ENCODE peak calls at places on chromosomes 4 and X, in eight cellular contexts. One of them, this sample, is unnamed.
A peak's percentile ranks its signal among the peaks of the same experiment; 100 is the strongest.

GRCh38 chr4:111959202-111959601 is 186.1 kb upstream of the FAM241A start:
- DNase-seq in transverse colon: no peak
- DNase-seq in esophagus muscularis mucosa: no peak
- DNase-seq in breast epithelium: no peak
- DNase-seq in K562: no peak
- DNase-seq in spleen: no peak
- DNase-seq in prostate gland: no peak
- DNase-seq in SK-N-SH: no peak
- DNase-seq in this sample: no peak

GRCh38 chr4:6307230-6307629 is 37.6 kb downstream of the WFS1 start:
- DNase-seq in transverse colon: no peak
- DNase-seq in esophagus muscularis mucosa: no peak
- DNase-seq in breast epithelium: no peak
- DNase-seq in K562: no peak
- DNase-seq in spleen: no peak
- DNase-seq in prostate gland: no peak
- DNase-seq in SK-N-SH: no peak
- DNase-seq in this sample: no peak

GRCh38 chr4:89400408-89401035 is 92.9 kb upstream of the GPRIN3 start:
- DNase-seq in transverse colon: no peak
- DNase-seq in esophagus muscularis mucosa: no peak
- DNase-seq in breast epithelium: no peak
- DNase-seq in K562: no peak
- DNase-seq in spleen: no peak
- DNase-seq in prostate gland: no peak
- DNase-seq in SK-N-SH: no peak
- DNase-seq in this sample: no peak

GRCh38 chr4:167222098-167222497 is 12.2 kb downstream of the SPOCK3 start:
- DNase-seq in transverse colon: no peak
- DNase-seq in esophagus muscularis mucosa: no peak
- DNase-seq in breast epithelium: no peak
- DNase-seq in K562: no peak
- DNase-seq in spleen: no peak
- DNase-seq in prostate gland: no peak
- DNase-seq in SK-N-SH: no peak
- DNase-seq in this sample: no peak

GRCh38 chr4:84967292-84967651 is 782 bp upstream of the WDFY3 start:
- DNase-seq in transverse colon: no peak
- DNase-seq in esophagus muscularis mucosa: no peak
- DNase-seq in breast epithelium: no peak
- DNase-seq in K562: no peak
- DNase-seq in spleen: no peak
- DNase-seq in prostate gland: no peak
- DNase-seq in SK-N-SH: no peak
- DNase-seq in this sample: no peak

GRCh38 chr4:15702941-15703403 is at the start of gene BST1:
- DNase-seq in transverse colon: peak; percentile 81
- DNase-seq in esophagus muscularis mucosa: peak; percentile 95
- DNase-seq in breast epithelium: peak; percentile 56
- DNase-seq in K562: no peak
- DNase-seq in spleen: peak; percentile 96
- DNase-seq in prostate gland: peak; percentile 13
- DNase-seq in SK-N-SH: peak; percentile 81
- DNase-seq in this sample: peak; percentile 82

GRCh38 chrX:40168183-40169015 is 70.6 kb upstream of the BCOR start:
- DNase-seq in transverse colon: no peak
- DNase-seq in esophagus muscularis mucosa: no peak
- DNase-seq in breast epithelium: no peak
- DNase-seq in K562: no peak
- DNase-seq in spleen: no peak
- DNase-seq in prostate gland: no peak
- DNase-seq in SK-N-SH: no peak
- DNase-seq in this sample: no peak

GRCh38 chrX:80747832-80748231 is 61.8 kb downstream of the BRWD3 start:
- DNase-seq in transverse colon: no peak
- DNase-seq in esophagus muscularis mucosa: no peak
- DNase-seq in breast epithelium: no peak
- DNase-seq in K562: no peak
- DNase-seq in spleen: no peak
- DNase-seq in prostate gland: no peak
- DNase-seq in SK-N-SH: no peak
- DNase-seq in this sample: no peak

GRCh38 chrX:134694935-134695334 is 36.7 kb upstream of the PLAC1 start:
- DNase-seq in transverse colon: no peak
- DNase-seq in esophagus muscularis mucosa: no peak
- DNase-seq in breast epithelium: no peak
- DNase-seq in K562: no peak
- DNase-seq in spleen: no peak
- DNase-seq in prostate gland: no peak
- DNase-seq in SK-N-SH: no peak
- DNase-seq in this sample: no peak

GRCh38 chr4:173752610-173753009 is 222.6 kb upstream of the HAND2 start:
- DNase-seq in transverse colon: peak; percentile 31
- DNase-seq in esophagus muscularis mucosa: no peak
- DNase-seq in breast epithelium: no peak
- DNase-seq in K562: peak; percentile 58
- DNase-seq in spleen: no peak
- DNase-seq in prostate gland: no peak
- DNase-seq in SK-N-SH: no peak
- DNase-seq in this sample: no peak

GRCh38 chrX:45449982-45450381 is 249.3 kb upstream of the DIPK2B start:
- DNase-seq in transverse colon: no peak
- DNase-seq in esophagus muscularis mucosa: no peak
- DNase-seq in breast epithelium: no peak
- DNase-seq in K562: no peak
- DNase-seq in spleen: no peak
- DNase-seq in prostate gland: peak; percentile 8
- DNase-seq in SK-N-SH: no peak
- DNase-seq in this sample: no peak

GRCh38 chr4:15898902-15899301 is 39.6 kb downstream of the FGFBP1 start:
- DNase-seq in transverse colon: no peak
- DNase-seq in esophagus muscularis mucosa: no peak
- DNase-seq in breast epithelium: no peak
- DNase-seq in K562: no peak
- DNase-seq in spleen: no peak
- DNase-seq in prostate gland: no peak
- DNase-seq in SK-N-SH: no peak
- DNase-seq in this sample: no peak

GRCh38 chrX:131671714-131672113 is 127.8 kb downstream of the OR13H1 start:
- DNase-seq in transverse colon: no peak
- DNase-seq in esophagus muscularis mucosa: no peak
- DNase-seq in breast epithelium: no peak
- DNase-seq in K562: no peak
- DNase-seq in spleen: no peak
- DNase-seq in prostate gland: peak; percentile 63
- DNase-seq in SK-N-SH: peak; percentile 5
- DNase-seq in this sample: peak; percentile 69

GRCh38 chrX:54301516-54301915 is 56.3 kb downstream of the WNK3 start:
- DNase-seq in transverse colon: no peak
- DNase-seq in esophagus muscularis mucosa: no peak
- DNase-seq in breast epithelium: no peak
- DNase-seq in K562: no peak
- DNase-seq in spleen: no peak
- DNase-seq in prostate gland: no peak
- DNase-seq in SK-N-SH: no peak
- DNase-seq in this sample: no peak

GRCh38 chr4:130077275-130077674 is 981.3 kb downstream of the C4orf33 start:
- DNase-seq in transverse colon: no peak
- DNase-seq in esophagus muscularis mucosa: no peak
- DNase-seq in breast epithelium: no peak
- DNase-seq in K562: no peak
- DNase-seq in spleen: no peak
- DNase-seq in prostate gland: no peak
- DNase-seq in SK-N-SH: no peak
- DNase-seq in this sample: no peak

GRCh38 chr4:41061482-41062185 is 152.7 kb downstream of the APBB2 start:
- DNase-seq in transverse colon: no peak
- DNase-seq in esophagus muscularis mucosa: no peak
- DNase-seq in breast epithelium: no peak
- DNase-seq in K562: no peak
- DNase-seq in spleen: no peak
- DNase-seq in prostate gland: no peak
- DNase-seq in SK-N-SH: no peak
- DNase-seq in this sample: no peak

GRCh38 chrX:1496076-1496475 is 40.9 kb downstream of the P2RY8 start:
- DNase-seq in transverse colon: no peak
- DNase-seq in esophagus muscularis mucosa: no peak
- DNase-seq in breast epithelium: no peak
- DNase-seq in K562: no peak
- DNase-seq in spleen: peak; percentile 61
- DNase-seq in prostate gland: no peak
- DNase-seq in SK-N-SH: no peak
- DNase-seq in this sample: no peak

GRCh38 chrX:1491851-1492349 is 39.2 kb upstream of the ASMTL start:
- DNase-seq in transverse colon: no peak
- DNase-seq in esophagus muscularis mucosa: no peak
- DNase-seq in breast epithelium: no peak
- DNase-seq in K562: peak; percentile 81
- DNase-seq in spleen: peak; percentile 71
- DNase-seq in prostate gland: no peak
- DNase-seq in SK-N-SH: peak; percentile 36
- DNase-seq in this sample: peak; percentile 39

GRCh38 chrX:1492421-1493012 is 39.8 kb upstream of the ASMTL start:
- DNase-seq in transverse colon: no peak
- DNase-seq in esophagus muscularis mucosa: no peak
- DNase-seq in breast epithelium: no peak
- DNase-seq in K562: no peak
- DNase-seq in spleen: peak; percentile 58
- DNase-seq in prostate gland: no peak
- DNase-seq in SK-N-SH: no peak
- DNase-seq in this sample: peak; percentile 39

GRCh38 chrX:1493317-1493856 is 40.7 kb upstream of the ASMTL start:
- DNase-seq in transverse colon: no peak
- DNase-seq in esophagus muscularis mucosa: no peak
- DNase-seq in breast epithelium: no peak
- DNase-seq in K562: no peak
- DNase-seq in spleen: no peak
- DNase-seq in prostate gland: no peak
- DNase-seq in SK-N-SH: no peak
- DNase-seq in this sample: peak; percentile 34

DNA sequence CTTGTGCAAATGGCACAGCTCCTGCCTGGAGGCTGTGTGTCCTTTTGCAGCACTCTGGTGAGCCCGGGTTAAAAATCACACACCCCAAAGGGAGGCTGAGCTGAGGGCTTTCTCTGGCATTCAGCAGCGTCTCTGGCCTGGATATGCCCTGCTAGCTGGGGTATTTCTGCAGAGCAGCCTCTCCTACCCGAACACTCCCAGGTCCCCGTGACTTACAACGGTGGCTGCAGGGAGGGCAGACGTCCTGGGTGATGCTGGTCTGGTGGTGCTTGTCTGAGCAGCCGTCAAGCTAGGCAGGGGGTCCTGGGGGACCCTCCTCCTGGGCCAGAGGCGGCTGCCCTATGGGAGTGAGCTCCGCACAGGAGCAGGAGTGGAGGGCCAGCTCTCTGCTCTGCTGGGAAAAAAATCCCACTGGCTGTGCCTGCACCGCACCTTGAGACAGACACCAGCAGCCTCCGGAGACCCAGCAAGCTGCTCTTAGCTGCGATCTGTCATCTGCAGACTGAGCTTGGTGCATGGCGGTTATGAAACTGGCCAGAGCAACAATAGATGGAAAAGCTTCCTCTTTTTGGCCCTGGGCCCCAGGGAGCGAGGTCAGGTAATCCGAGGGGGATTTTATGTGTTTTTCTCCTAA is 41.3 kb upstream of the ASMTL start:
- DNase-seq in transverse colon: peak; percentile 34
- DNase-seq in esophagus muscularis mucosa: no peak
- DNase-seq in breast epithelium: no peak
- DNase-seq in K562: no peak
- DNase-seq in spleen: peak; percentile 83
- DNase-seq in prostate gland: no peak
- DNase-seq in SK-N-SH: no peak
- DNase-seq in this sample: no peak
- TF ChIP-seq POLR2AphosphoS5 in transverse colon: no peak
- TF ChIP-seq POLR2AphosphoS5 in esophagus muscularis mucosa: no peak
- TF ChIP-seq POLR2AphosphoS5 in breast epithelium: no peak
- TF ChIP-seq POLR2AphosphoS5 in K562: no peak
- TF ChIP-seq POLR2AphosphoS5 in spleen: peak; percentile 36
- TF ChIP-seq POLR2AphosphoS5 in prostate gland: no peak
- TF ChIP-seq POLR2AphosphoS5 in SK-N-SH: no peak
- TF ChIP-seq POLR2AphosphoS5 in this sample: no peak

GRCh38 chrX:46574337-46574940 is 874 bp downstream of the CHST7 start:
- DNase-seq in transverse colon: no peak
- DNase-seq in esophagus muscularis mucosa: no peak
- DNase-seq in breast epithelium: no peak
- DNase-seq in K562: no peak
- DNase-seq in spleen: no peak
- DNase-seq in prostate gland: no peak
- DNase-seq in SK-N-SH: peak; percentile 51
- DNase-seq in this sample: no peak

GRCh38 chrX:46574941-46575381 is 1.4 kb downstream of the CHST7 start:
- DNase-seq in transverse colon: no peak
- DNase-seq in esophagus muscularis mucosa: no peak
- DNase-seq in breast epithelium: no peak
- DNase-seq in K562: no peak
- DNase-seq in spleen: peak; percentile 86
- DNase-seq in prostate gland: no peak
- DNase-seq in SK-N-SH: peak; percentile 41
- DNase-seq in this sample: no peak

GRCh38 chrX:46576458-46576857 is 2.9 kb downstream of the CHST7 start:
- DNase-seq in transverse colon: no peak
- DNase-seq in esophagus muscularis mucosa: no peak
- DNase-seq in breast epithelium: no peak
- DNase-seq in K562: no peak
- DNase-seq in spleen: no peak
- DNase-seq in prostate gland: no peak
- DNase-seq in SK-N-SH: no peak
- DNase-seq in this sample: no peak

GRCh38 chrX:46575991-46576392 is 2.4 kb downstream of the CHST7 start:
- DNase-seq in transverse colon: no peak
- DNase-seq in esophagus muscularis mucosa: no peak
- DNase-seq in breast epithelium: no peak
- DNase-seq in K562: no peak
- DNase-seq in spleen: no peak
- DNase-seq in prostate gland: no peak
- DNase-seq in SK-N-SH: no peak
- DNase-seq in this sample: peak; percentile 80

GRCh38 chrX:46575586-46575985 is 2.0 kb downstream of the CHST7 start:
- DNase-seq in transverse colon: no peak
- DNase-seq in esophagus muscularis mucosa: no peak
- DNase-seq in breast epithelium: no peak
- DNase-seq in K562: no peak
- DNase-seq in spleen: no peak
- DNase-seq in prostate gland: no peak
- DNase-seq in SK-N-SH: no peak
- DNase-seq in this sample: no peak
- H3K4me3 ChIP-seq in transverse colon: peak overlapping the region; percentile 48
- H3K4me3 ChIP-seq in esophagus muscularis mucosa: peak overlapping the region; percentile 58
- H3K4me3 ChIP-seq in breast epithelium: peak overlapping the region; percentile 61
- H3K4me3 ChIP-seq in K562: no peak overlapping the region
- H3K4me3 ChIP-seq in spleen: peak overlapping the region; percentile 42
- H3K4me3 ChIP-seq in prostate gland: peak overlapping the region; percentile 43
- H3K4me3 ChIP-seq in SK-N-SH: peak overlapping the region; percentile 56
- H3K4me3 ChIP-seq in this sample: peak overlapping the region; percentile 50

GRCh38 chr4:162017863-162018262 is 145.9 kb downstream of the FSTL5 start:
- DNase-seq in transverse colon: no peak
- DNase-seq in esophagus muscularis mucosa: no peak
- DNase-seq in breast epithelium: no peak
- DNase-seq in K562: no peak
- DNase-seq in spleen: no peak
- DNase-seq in prostate gland: no peak
- DNase-seq in SK-N-SH: no peak
- DNase-seq in this sample: no peak
- TF ChIP-seq POLR2AphosphoS5 in transverse colon: no peak
- TF ChIP-seq POLR2AphosphoS5 in esophagus muscularis mucosa: no peak
- TF ChIP-seq POLR2AphosphoS5 in breast epithelium: no peak
- TF ChIP-seq POLR2AphosphoS5 in K562: no peak
- TF ChIP-seq POLR2AphosphoS5 in spleen: no peak
- TF ChIP-seq POLR2AphosphoS5 in prostate gland: no peak
- TF ChIP-seq POLR2AphosphoS5 in SK-N-SH: no peak
- TF ChIP-seq POLR2AphosphoS5 in this sample: no peak

GRCh38 chr4:150582101-150582565 is at the start of gene MAB21L2:
- DNase-seq in transverse colon: no peak
- DNase-seq in esophagus muscularis mucosa: no peak
- DNase-seq in breast epithelium: no peak
- DNase-seq in K562: no peak
- DNase-seq in spleen: no peak
- DNase-seq in prostate gland: no peak
- DNase-seq in SK-N-SH: peak; percentile 27
- DNase-seq in this sample: peak; percentile 68
- H3K4me3 ChIP-seq in transverse colon: peak within 1 kb of the TSS; percentile 37
- H3K4me3 ChIP-seq in esophagus muscularis mucosa: peak within 1 kb of the TSS; percentile 47
- H3K4me3 ChIP-seq in breast epithelium: peak within 1 kb of the TSS; percentile 21
- H3K4me3 ChIP-seq in K562: no peak within 1 kb of the TSS
- H3K4me3 ChIP-seq in spleen: peak within 1 kb of the TSS; percentile 5
- H3K4me3 ChIP-seq in prostate gland: no peak within 1 kb of the TSS
- H3K4me3 ChIP-seq in SK-N-SH: peak within 1 kb of the TSS; percentile 87
- H3K4me3 ChIP-seq in this sample: peak within 1 kb of the TSS; percentile 83